ENCODE peak calls at places on chromosomes 3 and 15, in five cellular contexts. J, T, E, Y and W are unnamed samples. For H3K4me1, the result is how much of the 10 kb centered on the place peaks cover.

GRCh38 chr3:180631317-180631716 is 29.4 kb downstream of the TTC14 start:
- DNase-seq in T (no peak), J (no peak), Y (no peak), E (no peak), W (no peak)

GRCh38 chr15:74006774-74007639 is 12.5 kb downstream of the PML start:
- DNase-seq in E (no peak), J (no peak), T (no peak), Y (no peak), W (no peak)

GRCh38 chr3:127483902-127484591 is 106.5 kb downstream of the TPRA1 start:
- DNase-seq in J (no peak), T (no peak), Y (peak), E (no peak), W (no peak)

GRCh38 chr3:33104803-33105202 is 7.9 kb upstream of the GLB1 start:
- DNase-seq in E (no peak), T (no peak), Y (no peak), J (no peak), W (no peak)

GRCh38 chr15:29819979-29820801 is 2.1 kb downstream of the TJP1 start:
- DNase-seq in E (no peak), T (no peak), Y (no peak), J (no peak), W (no peak)

GRCh38 chr15:85174521-85174920 is 192.9 kb downstream of the PDE8A start:
- DNase-seq in Y (no peak), J (no peak), T (no peak), E (no peak), W (no peak)

GRCh38 chr3:82133070-82133606 is 371.7 kb upstream of the GBE1 start:
- DNase-seq in J (peak), T (peak), Y (peak), E (peak), W (peak)

GRCh38 chr3:109018828-109019227 is 65.1 kb upstream of the GUCA1C start:
- DNase-seq in E (no peak), T (no peak), J (no peak), Y (no peak), W (no peak)

GRCh38 chr15:68958597-68958996 is 28.3 kb downstream of the SPESP1 start:
- DNase-seq in E (no peak), Y (no peak), J (no peak), T (no peak), W (no peak)

GRCh38 chr15:58805095-58805494 is 34.0 kb downstream of the MINDY2 start:
- DNase-seq in J (no peak), T (no peak), E (no peak), Y (no peak), W (no peak)

GRCh38 chr3:168824107-168824506 is 728.4 kb upstream of the GOLIM4 start:
- DNase-seq in J (no peak), E (no peak), T (no peak), Y (no peak), W (no peak)

GRCh38 chr3:99712291-99712954 is 74.0 kb downstream of the COL8A1 start:
- DNase-seq in J (no peak), T (no peak), Y (no peak), E (no peak), W (no peak)

GRCh38 chr15:78537266-78537665 is 3.0 kb upstream of the PSMA4 start:
- DNase-seq in J (no peak), T (no peak), E (no peak), Y (no peak), W (no peak)

GRCh38 chr3:104316118-104316517 is 1050.6 kb upstream of the ALCAM start:
- DNase-seq in E (no peak), T (no peak), J (no peak), Y (no peak), W (no peak)

GRCh38 chr15:74340139-74340538 is 27.3 kb downstream of the CYP11A1 start:
- DNase-seq in Y (no peak), E (no peak), J (no peak), T (no peak), W (no peak)

GRCh38 chr3:154310840-154311239 is 13.4 kb downstream of the DHX36 start:
- DNase-seq in E (no peak), Y (no peak), J (no peak), T (no peak), W (no peak)

GRCh38 chr3:45597581-45597980 is 3.0 kb downstream of the LIMD1 start:
- DNase-seq in T (no peak), Y (no peak), E (no peak), J (no peak), W (no peak)

GRCh38 chr3:45597166-45597565 is 2.6 kb downstream of the LIMD1 start:
- DNase-seq in T (no peak), E (peak), Y (peak), J (no peak), W (no peak)

GRCh38 chr3:45596290-45596791 is 1.8 kb downstream of the LIMD1 start:
- DNase-seq in T (no peak), Y (no peak), E (no peak), J (no peak), W (no peak)

GRCh38 chr3:45593708-45594601 is 596 bp upstream of the LIMD1 start:
- DNase-seq in Y (peak), J (peak), T (peak), E (peak), W (peak)

GRCh38 chr3:45595364-45596154 is 1.0 kb downstream of the LIMD1 start:
- DNase-seq in J (no peak), Y (peak), T (peak), E (peak), W (no peak)
- H3K4me3 ChIP-seq in J (peak), Y (peak), T (peak), E (peak), W (peak)

GRCh38 chr3:129596194-129597086 is 10.0 kb downstream of the PLXND1 start:
- DNase-seq in J (no peak), T (peak), E (peak), Y (no peak), W (peak)

GRCh38 chr3:129599073-129599472 is 7.4 kb downstream of the PLXND1 start:
- DNase-seq in J (no peak), E (no peak), T (no peak), Y (no peak), W (no peak)

GRCh38 chr3:129597087-129597791 is 9.2 kb downstream of the PLXND1 start:
- DNase-seq in E (no peak), J (no peak), T (no peak), Y (no peak), W (no peak)

GRCh38 chr3:129598484-129598883 is 8.0 kb downstream of the PLXND1 start:
- DNase-seq in Y (no peak), T (no peak), E (no peak), J (no peak), W (no peak)

GRCh38 chr3:129597792-129598381 is 8.6 kb downstream of the PLXND1 start:
- DNase-seq in J (no peak), T (no peak), E (no peak), Y (no peak), W (no peak)
- H3K4me1 ChIP-seq in J (half or more), T (half or more), E (half or more), Y (half or more), W (under half)

DNA sequence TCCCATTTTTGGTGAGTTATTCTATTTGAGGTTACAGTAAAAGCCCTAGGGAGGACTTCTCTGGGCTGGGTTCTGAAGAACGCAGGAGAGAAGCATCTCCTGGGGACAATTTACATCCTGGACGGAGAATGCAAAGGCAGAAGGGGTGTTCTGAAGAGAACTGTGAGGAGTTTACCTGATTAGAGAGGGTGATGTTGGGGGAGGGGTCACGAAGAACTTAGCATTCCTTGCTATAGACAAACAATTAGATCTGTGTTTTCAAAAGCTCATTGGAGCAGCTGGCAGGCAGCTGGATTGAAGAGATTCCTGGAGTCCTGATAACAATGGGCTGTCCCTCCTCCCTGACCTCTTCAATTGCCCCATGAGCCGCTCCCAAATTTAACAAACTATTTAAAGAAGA is 55.2 kb downstream of the ARHGAP31 start:
- DNase-seq in J (no peak), Y (no peak), E (no peak), T (no peak), W (no peak)
- H3K4me3 ChIP-seq in J (no peak), Y (no peak), E (no peak), T (no peak), W (no peak)

GRCh38 chr3:187949093-187949820 is 204.0 kb upstream of the BCL6 start:
- DNase-seq in Y (no peak), E (no peak), J (no peak), T (peak), W (no peak)
- H3K4me1 ChIP-seq in Y (under half), E (under half), J (under half), T (half or more), W (under half)

GRCh38 chr15:93180656-93181055 is 91.6 kb upstream of the RGMA start:
- DNase-seq in E (no peak), J (no peak), T (no peak), Y (no peak), W (no peak)

GRCh38 chr15:93178371-93178770 is 89.4 kb upstream of the RGMA start:
- DNase-seq in Y (no peak), J (no peak), E (peak), T (no peak), W (no peak)

GRCh38 chr15:93179704-93180103 is 90.7 kb upstream of the RGMA start:
- DNase-seq in Y (no peak), E (no peak), T (no peak), J (no peak), W (no peak)

GRCh38 chr15:93180128-93180527 is 91.1 kb upstream of the RGMA start:
- DNase-seq in E (no peak), Y (no peak), J (no peak), T (no peak), W (no peak)

DNA sequence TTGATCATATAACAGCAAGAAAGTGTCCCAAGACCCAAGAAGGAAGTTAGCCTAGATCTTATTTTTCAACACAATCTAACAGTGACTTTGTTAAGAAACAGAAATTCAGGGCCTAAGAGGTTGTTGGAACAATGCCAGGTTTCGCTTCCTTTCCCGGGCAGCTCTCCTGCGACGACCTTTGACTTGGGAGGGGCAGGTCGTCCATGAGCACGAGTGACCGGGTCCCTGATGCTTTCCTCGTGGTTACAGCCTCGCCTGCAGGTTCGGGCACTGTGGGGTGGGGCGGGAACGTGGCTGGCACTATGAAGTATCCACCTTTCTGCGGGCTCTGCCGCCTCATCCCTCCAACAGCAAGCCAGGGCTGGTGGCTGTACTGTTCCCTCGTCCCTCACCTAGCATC is 90.1 kb upstream of the RGMA start:
- DNase-seq in J (no peak), T (peak), Y (peak), E (no peak), W (peak)
- H3K4me3 ChIP-seq in J (no peak), T (no peak), Y (no peak), E (no peak), W (no peak)

GRCh38 chr3:12158387-12159226 is at the start of gene TIMP4:
- DNase-seq in J (peak), E (peak), Y (peak), T (peak), W (no peak)
- H3K4me1 ChIP-seq in J (half or more), E (under half), Y (under half), T (under half), W (under half)

GRCh38 chr15:21267686-21268395 is 172.5 kb downstream of the POTEB3 start:
- DNase-seq in J (no peak), E (no peak), T (no peak), Y (no peak), W (no peak)

GRCh38 chr15:21267231-21267630 is 173.1 kb downstream of the POTEB3 start:
- DNase-seq in E (no peak), J (no peak), Y (no peak), T (no peak), W (no peak)

GRCh38 chr15:21270474-21270873 is 169.8 kb downstream of the POTEB3 start:
- DNase-seq in Y (no peak), E (peak), J (no peak), T (no peak), W (no peak)

DNA sequence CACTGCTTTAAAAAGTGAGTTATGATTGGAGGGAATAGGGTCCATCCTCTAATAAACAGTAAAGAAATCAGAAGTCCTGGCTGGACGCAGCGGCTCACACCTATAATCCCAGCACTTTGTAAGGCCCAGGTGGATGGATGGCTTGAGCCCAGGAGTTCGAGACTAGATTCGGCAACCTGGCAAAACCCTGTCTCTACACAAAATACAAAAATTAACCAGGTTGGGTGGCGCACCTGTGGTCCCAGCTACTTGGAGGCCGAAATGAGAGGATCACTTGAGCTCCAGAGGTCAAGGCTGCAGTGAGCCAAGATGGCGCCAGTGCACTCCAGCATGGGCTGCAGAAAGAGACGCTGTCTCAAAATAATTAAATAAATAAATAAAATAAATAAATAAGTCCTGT is 171.2 kb downstream of the POTEB3 start:
- DNase-seq in J (no peak), Y (no peak), T (no peak), E (peak), W (no peak)
- H3K4me3 ChIP-seq in J (no peak), Y (no peak), T (no peak), E (no peak), W (no peak)